ENCODE peak calls at places on chromosomes 2 and 18, in four cellular contexts. M is OCI-LY7, P is aorta, D is skeletal muscle cell. V is an unnamed sample.

GRCh38 chr2:17429130-17429529 is 89.1 kb downstream of the RAD51AP2 start:
- DNase-seq in D (peak; percentile 31), P (no peak), M (no peak), V (no peak)

GRCh38 chr2:234661849-234662248 is 165.0 kb upstream of the ARL4C start:
- DNase-seq in D (no peak), M (no peak), P (no peak), V (no peak)

GRCh38 chr2:69932596-69932922 is 17.6 kb downstream of the MXD1 start:
- DNase-seq in M (no peak), D (no peak), P (no peak), V (no peak)

GRCh38 chr2:230677182-230677946 is 35.3 kb upstream of the CAB39 start:
- DNase-seq in M (no peak), P (no peak), D (no peak), V (no peak)

GRCh38 chr18:60024345-60024744 is 124.5 kb downstream of the PMAIP1 start:
- DNase-seq in D (no peak), M (no peak), P (no peak), V (no peak)

GRCh38 chr2:237240252-237240651 is 154.6 kb downstream of the COPS8 start:
- DNase-seq in D (no peak), P (no peak), M (no peak), V (no peak)

GRCh38 chr2:180240774-180241173 is 233.7 kb upstream of the CWC22 start:
- DNase-seq in D (no peak), M (peak; percentile 5), P (no peak), V (no peak)

GRCh38 chr2:166230024-166230723 is 102.4 kb upstream of the SCN1A start:
- DNase-seq in M (no peak), P (no peak), D (peak; percentile 8), V (no peak)

GRCh38 chr2:190530211-190530639 is 4.3 kb downstream of the NEMP2 start:
- DNase-seq in P (no peak), D (peak; percentile 38), M (no peak), V (no peak)

GRCh38 chr2:126655500-126656310 is at the start of gene GYPC:
- DNase-seq in M (peak; percentile 74), P (peak; percentile 93), D (peak; percentile 62), V (no peak)

GRCh38 chr18:45505497-45506206 is 109.6 kb upstream of the SLC14A2 start:
- DNase-seq in M (no peak), P (no peak), D (no peak), V (no peak)

GRCh38 chr18:58362027-58362575 is 266.8 kb downstream of the ALPK2 start:
- DNase-seq in D (peak; percentile 90), P (no peak), M (no peak), V (peak; percentile 76)

GRCh38 chr2:219045937-219046550 is 4.7 kb upstream of the CFAP65 start:
- DNase-seq in P (peak; percentile 79), M (peak; percentile 11), D (no peak), V (no peak)

GRCh38 chr2:62934501-62934900 is 116.1 kb upstream of the OTX1 start:
- DNase-seq in M (no peak), P (no peak), D (peak; percentile 68), V (no peak)

GRCh38 chr2:101771911-101772321 is 74.4 kb downstream of the MAP4K4 start:
- DNase-seq in P (no peak), D (no peak), M (no peak), V (no peak)

GRCh38 chr2:121446647-121447241 is 83.9 kb upstream of the RNU4ATAC start:
- DNase-seq in M (no peak), P (no peak), D (no peak), V (no peak)

GRCh38 chr2:124561486-124561885 is 536.4 kb downstream of the CNTNAP5 start:
- DNase-seq in D (no peak), M (no peak), P (no peak), V (no peak)

GRCh38 chr2:8679827-8680731 is 1.8 kb upstream of the ID2 start:
- DNase-seq in M (peak; percentile 38), D (no peak), P (no peak), V (peak; percentile 56)

GRCh38 chr2:236173734-236174607 is 5.8 kb upstream of the GBX2 start:
- DNase-seq in D (no peak), M (no peak), P (peak; percentile 43), V (no peak)

GRCh38 chr2:60972889-60973656 is 44.4 kb upstream of the PEX13 start:
- DNase-seq in P (no peak), D (no peak), M (peak; percentile 34), V (no peak)

GRCh38 chr2:13858626-13859025 is 773.9 kb upstream of the LRATD1 start:
- DNase-seq in D (peak; percentile 21), M (no peak), P (no peak), V (no peak)

GRCh38 chr2:43453771-43454170 is 142.1 kb downstream of the THADA start:
- DNase-seq in D (no peak), P (no peak), M (no peak), V (no peak)

DNA sequence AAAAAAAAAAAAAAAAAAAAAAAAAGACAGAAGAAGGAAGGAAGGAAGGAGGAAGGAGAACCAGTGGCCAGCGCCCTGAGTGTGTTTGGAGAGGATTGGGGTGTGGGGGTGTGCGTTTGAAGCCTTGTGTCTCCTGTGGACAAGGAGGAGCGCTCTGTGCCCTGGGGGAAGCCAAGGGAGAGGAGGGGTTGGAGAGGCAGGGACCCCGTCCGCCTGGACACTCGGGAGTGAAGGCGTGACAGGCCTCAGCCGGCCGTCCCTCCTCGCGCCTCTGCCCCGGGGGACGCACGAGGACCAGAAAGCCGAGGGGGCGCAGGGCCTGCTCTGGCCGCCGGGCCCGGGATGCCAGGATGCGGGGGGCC is 44.9 kb downstream of the SERTAD2 start:
- DNase-seq in P (no peak), D (no peak), M (no peak), V (no peak)
- H3K4me3 ChIP-seq in P (no peak overlapping the region), D (peak overlapping the region; percentile 32), M (peak overlapping the region; percentile 60), V (peak overlapping the region; percentile 36)

GRCh38 chr2:176470713-176471112 is 201.5 kb downstream of the MTX2 start:
- DNase-seq in P (no peak), D (no peak), M (no peak), V (no peak)

GRCh38 chr2:176468471-176468870 is 199.2 kb downstream of the MTX2 start:
- DNase-seq in D (no peak), M (no peak), P (no peak), V (no peak)

GRCh38 chr2:176473851-176474250 is 204.6 kb downstream of the MTX2 start:
- DNase-seq in M (no peak), P (no peak), D (no peak), V (no peak)

GRCh38 chr2:176471949-176472348 is 202.7 kb downstream of the MTX2 start:
- DNase-seq in M (no peak), D (no peak), P (no peak), V (no peak)

GRCh38 chr2:176473177-176473576 is 203.9 kb downstream of the MTX2 start:
- DNase-seq in M (no peak), D (no peak), P (no peak), V (no peak)
- H3K4me3 ChIP-seq in M (no peak overlapping the region), D (no peak overlapping the region), P (no peak overlapping the region), V (no peak overlapping the region)

DNA sequence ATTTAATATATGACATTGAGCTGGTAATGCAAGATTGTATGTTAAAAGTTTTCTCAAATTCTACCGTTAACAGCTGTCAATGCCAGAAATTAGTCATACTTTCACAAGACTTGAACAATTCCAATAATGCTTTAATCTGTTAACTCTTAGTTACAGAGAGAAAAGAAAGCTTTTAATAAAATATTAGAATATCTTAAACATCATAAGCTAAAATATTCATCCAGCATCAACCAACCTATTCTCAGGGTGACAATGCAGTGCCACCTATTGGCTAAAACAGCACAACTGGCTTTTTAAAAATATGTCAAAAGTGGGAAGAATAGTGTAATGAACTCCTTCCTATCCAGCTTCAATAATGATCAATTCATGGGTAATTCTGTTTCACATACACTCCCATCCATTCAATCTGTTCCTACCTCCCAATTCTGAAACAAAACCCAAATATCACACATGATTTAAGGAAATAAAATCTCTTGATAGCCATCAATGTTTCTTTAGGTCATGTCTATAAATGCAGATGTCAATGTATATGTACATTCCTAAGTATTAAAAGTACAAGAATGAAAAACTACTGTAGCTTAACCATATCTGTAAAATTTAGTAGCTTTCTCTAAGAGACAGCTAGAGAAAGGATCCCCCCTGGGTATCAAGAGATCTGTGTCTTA is 79.8 kb upstream of the CCDC141 start:
- DNase-seq in M (peak; percentile 42), D (no peak), P (no peak), V (no peak)
- H3K4me3 ChIP-seq in M (no peak overlapping the region), D (no peak overlapping the region), P (no peak overlapping the region), V (no peak overlapping the region)

DNA sequence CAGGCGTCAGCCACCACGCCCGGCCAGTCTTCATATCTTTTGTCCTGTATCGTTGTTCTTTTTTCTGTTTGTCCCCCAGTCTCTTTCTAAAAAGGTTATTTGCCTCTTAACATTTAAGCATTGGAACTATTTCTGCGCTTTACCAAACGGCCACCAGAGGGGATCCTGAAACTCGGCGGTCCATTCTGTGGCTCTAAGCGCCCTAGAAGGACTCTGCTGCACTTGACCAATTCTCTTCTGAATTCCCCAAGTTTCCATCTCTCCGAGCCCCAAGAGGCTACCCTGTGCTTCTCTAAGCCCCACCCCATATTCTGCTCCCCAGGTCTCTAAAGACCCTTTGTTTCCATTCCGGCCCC is 33.1 kb upstream of the REG3G start:
- DNase-seq in D (no peak), P (no peak), M (no peak), V (no peak)
- H3K4me3 ChIP-seq in D (no peak overlapping the region), P (no peak overlapping the region), M (no peak overlapping the region), V (no peak overlapping the region)

GRCh38 chr2:45653584-45653983 is 2.1 kb downstream of the PRKCE start:
- DNase-seq in D (no peak), P (no peak), M (no peak), V (no peak)
- H3K4me3 ChIP-seq in D (no peak overlapping the region), P (no peak overlapping the region), M (peak overlapping the region; percentile 89), V (no peak overlapping the region)

GRCh38 chr18:13801260-13801601 is 22.7 kb upstream of the MC5R start:
- DNase-seq in P (no peak), D (no peak), M (no peak), V (no peak)
- H3K4me3 ChIP-seq in P (peak overlapping the region; percentile 32), D (peak overlapping the region; percentile 27), M (no peak overlapping the region), V (peak overlapping the region; percentile 30)

GRCh38 chr2:138364554-138365162 is 136.9 kb upstream of the SPOPL start:
- DNase-seq in P (no peak), D (no peak), M (no peak), V (no peak)
- H3K4me3 ChIP-seq in P (no peak overlapping the region), D (no peak overlapping the region), M (no peak overlapping the region), V (no peak overlapping the region)